ENCODE peak calls at places on chromosomes 5 and 9, in six cellular contexts. B, Y, H, D, J and M are unnamed samples.

GRCh38 chr5:1835431-1835830 is 34.2 kb downstream of the NDUFS6 start:
- DNase-seq in B (no peak), Y (no peak), H (no peak), D (no peak), J (no peak), M (no peak)

GRCh38 chr5:132237141-132237540 is 9.5 kb upstream of the P4HA2 start:
- DNase-seq in B (no peak), Y (peak), H (no peak), D (no peak), J (no peak), M (no peak)

GRCh38 chr5:153893809-153894208 is 144.9 kb downstream of the FAM114A2 start:
- DNase-seq in B (no peak), Y (no peak), H (no peak), D (no peak), J (no peak), M (no peak)

GRCh38 chr5:143183989-143184388 is 219.5 kb downstream of the NR3C1 start:
- DNase-seq in B (no peak), Y (no peak), H (no peak), D (no peak), J (no peak), M (no peak)

GRCh38 chr9:85432599-85432998 is 309.2 kb downstream of the AGTPBP1 start:
- DNase-seq in B (no peak), Y (no peak), H (no peak), D (no peak), J (no peak), M (no peak)

GRCh38 chr5:157548513-157549282 is 26.9 kb downstream of the ADAM19 start:
- DNase-seq in B (no peak), Y (no peak), H (peak), D (peak), J (peak), M (no peak)

GRCh38 chr5:73896117-73896516 is 270.1 kb downstream of the ARHGEF28 start:
- DNase-seq in B (no peak), Y (no peak), H (no peak), D (no peak), J (no peak), M (no peak)

GRCh38 chr9:80004687-80005086 is 432.9 kb downstream of the TLE4 start:
- DNase-seq in B (no peak), Y (no peak), H (peak), D (no peak), J (no peak), M (no peak)

GRCh38 chr5:151742870-151743294 is 15.5 kb downstream of the ATOX1 start:
- DNase-seq in B (no peak), Y (peak), H (peak), D (peak), J (peak), M (no peak)

GRCh38 chr9:91405343-91406077 is 18.1 kb downstream of the NFIL3 start:
- DNase-seq in B (no peak), Y (no peak), H (no peak), D (no peak), J (no peak), M (no peak)

GRCh38 chr5:115602585-115603125 is 376 bp upstream of the TICAM2 start:
- DNase-seq in B (peak), Y (no peak), H (no peak), D (no peak), J (peak), M (no peak)

GRCh38 chr9:37036237-37037136 is 2.4 kb upstream of the PAX5 start:
- DNase-seq in B (peak), Y (peak), H (peak), D (peak), J (no peak), M (no peak)

GRCh38 chr9:25602366-25603044 is 75.7 kb downstream of the TUSC1 start:
- DNase-seq in B (no peak), Y (peak), H (peak), D (no peak), J (no peak), M (no peak)